ENCODE peak calls at places on chromosomes 2 and 18, in nine cellular contexts. S is breast epithelium, C is stomach, Q is K562, H is HCT116, W is ovary, X is adrenal gland, F is tibial nerve, R is A549. L is an unnamed sample.

GRCh38 chr18:61554117-61554776 is 221.0 kb downstream of the CDH20 start:
- DNase-seq in H (no peak), W (peak; percentile 25), S (no peak), R (no peak), C (no peak), Q (no peak), X (no peak), F (no peak), L (peak; percentile 32)

GRCh38 chr18:65938592-65939372 is 188.0 kb downstream of the CDH7 start:
- DNase-seq in Q (no peak), R (peak; percentile 59), W (no peak), S (no peak), C (no peak), F (no peak), X (peak; percentile 29), H (peak; percentile 0), L (peak; percentile 35)

GRCh38 chr2:104769096-104769495 is 84.8 kb upstream of the POU3F3 start:
- DNase-seq in W (no peak), S (no peak), R (no peak), X (no peak), Q (no peak), H (no peak), F (no peak), C (no peak), L (no peak)

GRCh38 chr2:165070089-165070488 is 114.8 kb upstream of the SLC38A11 start:
- DNase-seq in X (no peak), F (no peak), C (no peak), H (no peak), R (no peak), W (no peak), S (no peak), Q (no peak), L (no peak)

GRCh38 chr2:161123531-161124030 is 36.6 kb upstream of the TANK start:
- DNase-seq in H (peak; percentile 39), R (no peak), X (no peak), S (no peak), F (no peak), Q (no peak), W (no peak), C (no peak), L (no peak)

GRCh38 chr2:128565441-128565840 is 246.8 kb upstream of the HS6ST1 start:
- DNase-seq in X (no peak), Q (no peak), W (no peak), S (no peak), H (no peak), F (no peak), R (no peak), C (no peak), L (no peak)

GRCh38 chr2:238633426-238634328 is 206.9 kb downstream of the ASB1 start:
- DNase-seq in H (no peak), S (no peak), R (no peak), Q (no peak), X (no peak), C (no peak), F (no peak), W (no peak), L (no peak)

GRCh38 chr2:155125585-155126230 is 427.2 kb downstream of the KCNJ3 start:
- DNase-seq in X (no peak), F (no peak), C (no peak), W (no peak), R (no peak), H (no peak), Q (no peak), S (no peak), L (no peak)

GRCh38 chr2:49265471-49265870 is 111.2 kb upstream of the FSHR start:
- DNase-seq in R (no peak), W (no peak), C (no peak), F (no peak), Q (no peak), H (no peak), S (no peak), X (no peak), L (no peak)

GRCh38 chr2:197427204-197427603 is 7.6 kb downstream of the SF3B1 start:
- DNase-seq in W (no peak), Q (no peak), R (no peak), S (no peak), H (no peak), C (no peak), X (no peak), F (no peak), L (no peak)

GRCh38 chr2:195575879-195576391 is 81.1 kb upstream of the SLC39A10 start:
- DNase-seq in W (no peak), X (no peak), C (no peak), F (peak; percentile 24), R (peak; percentile 78), Q (no peak), S (no peak), H (peak; percentile 24), L (peak; percentile 17)

GRCh38 chr2:36478332-36478738 is 119.6 kb downstream of the FEZ2 start:
- DNase-seq in C (no peak), X (no peak), S (no peak), W (no peak), F (no peak), Q (no peak), H (peak; percentile 21), R (peak; percentile 83), L (peak; percentile 43)

GRCh38 chr2:235709969-235710879 is 216.4 kb downstream of the AGAP1 start:
- DNase-seq in S (no peak), X (peak; percentile 29), W (no peak), C (no peak), Q (peak; percentile 57), H (no peak), R (no peak), F (no peak), L (no peak)

GRCh38 chr18:23938046-23938756 is 76.4 kb upstream of the TTC39C start:
- DNase-seq in Q (peak; percentile 27), C (no peak), S (no peak), R (no peak), W (no peak), F (no peak), X (no peak), H (no peak), L (no peak)

GRCh38 chr2:53969285-53970094 is 1.3 kb downstream of the PSME4 start:
- DNase-seq in R (peak; percentile 81), X (no peak), Q (peak; percentile 12), H (peak; percentile 51), C (no peak), W (no peak), S (no peak), F (peak; percentile 13), L (no peak)
- TF ChIP-seq POLR2A in R (no peak), X (peak; percentile 22), Q (no peak), H (no peak), C (no peak), W (no peak), S (no peak), F (no peak), L (no peak)

GRCh38 chr2:43675646-43676321 is 445 bp downstream of the C1GALT1C1L start:
- DNase-seq in F (no peak), H (no peak), R (no peak), Q (no peak), W (no peak), X (no peak), S (no peak), C (no peak), L (no peak)

DNA sequence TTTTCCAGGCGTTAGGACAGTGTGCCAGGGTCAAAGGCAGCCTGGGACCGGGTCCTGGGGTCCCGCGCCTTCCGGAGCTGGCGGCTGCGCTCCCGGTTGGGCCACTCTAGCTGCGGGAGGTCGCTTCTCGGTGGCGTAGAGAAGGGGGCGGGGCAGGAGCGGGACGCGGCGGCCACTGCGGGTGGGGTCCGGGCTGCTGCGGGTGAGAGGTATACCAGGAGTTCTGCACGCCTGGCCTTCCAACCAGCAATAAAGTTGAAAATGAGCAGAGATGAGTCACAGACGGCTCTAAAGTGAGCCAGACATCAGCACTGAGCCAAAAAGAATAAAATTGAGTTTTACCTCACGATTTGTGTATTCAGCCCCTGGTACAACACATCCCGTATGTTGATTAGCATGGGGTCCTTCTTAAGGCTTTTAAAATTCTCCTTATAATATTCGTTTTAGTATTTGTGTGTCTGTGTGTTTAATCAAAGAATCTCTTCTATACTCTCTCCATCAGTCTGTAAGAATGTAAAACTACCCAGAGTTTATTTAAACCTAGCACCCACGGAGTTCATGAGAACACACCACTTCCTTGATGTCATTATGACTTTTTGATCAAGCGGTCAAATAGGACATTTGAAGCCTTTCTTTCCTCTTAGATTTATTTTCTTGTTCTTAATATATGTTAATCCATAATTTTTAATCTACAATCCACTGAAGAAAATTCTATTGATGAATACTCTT is at the start of gene C1GALT1C1L:
- DNase-seq in Q (peak; percentile 62), X (peak; percentile 71), H (no peak), S (peak; percentile 58), W (peak; percentile 67), F (peak; percentile 23), C (peak; percentile 36), R (peak; percentile 64), L (peak; percentile 76)
- TF ChIP-seq POLR2A in Q (peak; percentile 64), X (no peak), H (no peak), S (no peak), W (no peak), F (no peak), C (no peak), R (peak; percentile 47), L (no peak)

GRCh38 chr2:85547859-85548607 is 9.1 kb downstream of the MAT2A start:
- DNase-seq in W (no peak), S (no peak), X (no peak), F (no peak), Q (no peak), R (no peak), C (no peak), H (no peak), L (no peak)
- TF ChIP-seq POLR2A in W (no peak), S (no peak), X (no peak), F (no peak), Q (no peak), R (no peak), C (no peak), H (no peak), L (peak; percentile 20)

GRCh38 chr2:23007836-23008235 is 377.1 kb upstream of the KLHL29 start:
- DNase-seq in Q (no peak), W (no peak), X (no peak), S (no peak), C (no peak), H (no peak), F (no peak), R (no peak), L (no peak)

GRCh38 chr2:23008951-23009350 is 376.0 kb upstream of the KLHL29 start:
- DNase-seq in X (no peak), C (no peak), Q (no peak), H (no peak), S (no peak), F (no peak), R (no peak), W (no peak), L (no peak)

GRCh38 chr2:23009545-23010149 is 375.3 kb upstream of the KLHL29 start:
- DNase-seq in W (no peak), S (no peak), F (peak; percentile 61), H (no peak), X (peak; percentile 35), Q (no peak), C (no peak), R (no peak), L (peak; percentile 37)

GRCh38 chr2:23015651-23016050 is 369.3 kb upstream of the KLHL29 start:
- DNase-seq in R (no peak), F (no peak), H (no peak), X (no peak), W (no peak), C (no peak), S (no peak), Q (no peak), L (no peak)

DNA sequence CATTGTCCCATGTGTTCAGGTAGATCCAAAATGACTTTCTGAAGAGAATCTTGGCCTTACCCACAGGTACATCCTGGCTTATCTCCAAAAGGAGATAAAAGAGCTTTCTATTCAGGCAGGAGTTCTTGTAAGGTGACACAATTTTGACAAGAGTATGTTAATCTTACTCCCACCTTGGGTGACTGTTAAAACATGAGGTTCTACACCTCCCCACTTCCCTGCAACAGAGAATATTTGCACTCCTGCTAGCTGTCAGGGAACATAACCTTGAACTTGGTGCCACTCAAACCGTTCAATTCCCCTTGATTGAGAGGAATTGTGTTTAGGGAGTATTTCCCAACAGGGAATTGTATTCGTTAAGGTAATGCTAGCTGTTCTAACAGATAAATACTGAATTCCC is 372.5 kb upstream of the KLHL29 start:
- DNase-seq in X (no peak), H (no peak), R (no peak), C (no peak), W (no peak), S (no peak), F (no peak), Q (no peak), L (no peak)
- TF ChIP-seq POLR2A in X (no peak), H (no peak), R (no peak), C (no peak), W (no peak), S (no peak), F (no peak), Q (no peak), L (no peak)